ENCODE peak calls at places on chromosomes 7 and 10, in four cellular contexts. One of them, this sample, is unnamed.
A peak's percentile ranks its signal among the peaks of the same experiment; 100 is the strongest.

GRCh38 chr7:77484785-77485184 is 52.3 kb upstream of the PTPN12 start:
- DNase-seq in heart left ventricle: no peak
- DNase-seq in stomach: no peak
- DNase-seq in endothelial cell of umbilical vein: no peak
- DNase-seq in this sample: no peak

GRCh38 chr7:105346593-105347322 is 42.0 kb downstream of the SRPK2 start:
- DNase-seq in endothelial cell of umbilical vein: no peak
- DNase-seq in stomach: no peak
- DNase-seq in heart left ventricle: no peak
- DNase-seq in this sample: no peak

GRCh38 chr10:61941202-61941651 is 39.7 kb downstream of the ARID5B start:
- DNase-seq in endothelial cell of umbilical vein: no peak
- DNase-seq in stomach: no peak
- DNase-seq in heart left ventricle: no peak
- DNase-seq in this sample: no peak

GRCh38 chr7:43112088-43112940 is at the start of gene HECW1:
- DNase-seq in endothelial cell of umbilical vein: no peak
- DNase-seq in stomach: no peak
- DNase-seq in heart left ventricle: no peak
- DNase-seq in this sample: no peak

GRCh38 chr7:50509459-50509858 is 55.7 kb downstream of the DDC start:
- DNase-seq in heart left ventricle: no peak
- DNase-seq in endothelial cell of umbilical vein: no peak
- DNase-seq in stomach: no peak
- DNase-seq in this sample: no peak

GRCh38 chr7:2191026-2191425 is 41.7 kb downstream of the MAD1L1 start:
- DNase-seq in stomach: no peak
- DNase-seq in heart left ventricle: no peak
- DNase-seq in endothelial cell of umbilical vein: no peak
- DNase-seq in this sample: no peak

GRCh38 chr10:11724938-11725776 is 17.0 kb upstream of the ECHDC3 start:
- DNase-seq in stomach: no peak
- DNase-seq in heart left ventricle: no peak
- DNase-seq in endothelial cell of umbilical vein: peak; percentile 71
- DNase-seq in this sample: peak; percentile 78

GRCh38 chr10:18157909-18158308 is 17.7 kb downstream of the CACNB2 start:
- DNase-seq in stomach: no peak
- DNase-seq in heart left ventricle: no peak
- DNase-seq in endothelial cell of umbilical vein: no peak
- DNase-seq in this sample: no peak

GRCh38 chr10:84288151-84288550 is 40.2 kb upstream of the CCSER2 start:
- DNase-seq in stomach: no peak
- DNase-seq in heart left ventricle: no peak
- DNase-seq in endothelial cell of umbilical vein: no peak
- DNase-seq in this sample: no peak

GRCh38 chr7:107268593-107268992 is 99.8 kb downstream of the HBP1 start:
- DNase-seq in endothelial cell of umbilical vein: no peak
- DNase-seq in stomach: no peak
- DNase-seq in heart left ventricle: no peak
- DNase-seq in this sample: no peak

GRCh38 chr7:85186521-85187241 is at the start of gene SEMA3D:
- DNase-seq in heart left ventricle: peak; percentile 79
- DNase-seq in stomach: peak; percentile 78
- DNase-seq in endothelial cell of umbilical vein: peak; percentile 87
- DNase-seq in this sample: peak; percentile 42

GRCh38 chr7:2011266-2012043 is 221.3 kb downstream of the MAD1L1 start:
- DNase-seq in stomach: no peak
- DNase-seq in endothelial cell of umbilical vein: no peak
- DNase-seq in heart left ventricle: peak; percentile 58
- DNase-seq in this sample: no peak

GRCh38 chr10:68221196-68221595 is 10.7 kb downstream of the ATOH7 start:
- DNase-seq in endothelial cell of umbilical vein: no peak
- DNase-seq in heart left ventricle: no peak
- DNase-seq in stomach: no peak
- DNase-seq in this sample: no peak

GRCh38 chr7:131941291-131941690 is 384.9 kb upstream of the PODXL start:
- DNase-seq in endothelial cell of umbilical vein: no peak
- DNase-seq in stomach: no peak
- DNase-seq in heart left ventricle: no peak
- DNase-seq in this sample: no peak

GRCh38 chr10:112274831-112275230 is 8.4 kb upstream of the TECTB start:
- DNase-seq in endothelial cell of umbilical vein: no peak
- DNase-seq in heart left ventricle: no peak
- DNase-seq in stomach: no peak
- DNase-seq in this sample: no peak

GRCh38 chr10:112275512-112276245 is 7.5 kb upstream of the TECTB start:
- DNase-seq in heart left ventricle: no peak
- DNase-seq in stomach: no peak
- DNase-seq in endothelial cell of umbilical vein: no peak
- DNase-seq in this sample: no peak

GRCh38 chr10:112269266-112269665 is 13.9 kb upstream of the TECTB start:
- DNase-seq in endothelial cell of umbilical vein: no peak
- DNase-seq in heart left ventricle: no peak
- DNase-seq in stomach: no peak
- DNase-seq in this sample: no peak

DNA sequence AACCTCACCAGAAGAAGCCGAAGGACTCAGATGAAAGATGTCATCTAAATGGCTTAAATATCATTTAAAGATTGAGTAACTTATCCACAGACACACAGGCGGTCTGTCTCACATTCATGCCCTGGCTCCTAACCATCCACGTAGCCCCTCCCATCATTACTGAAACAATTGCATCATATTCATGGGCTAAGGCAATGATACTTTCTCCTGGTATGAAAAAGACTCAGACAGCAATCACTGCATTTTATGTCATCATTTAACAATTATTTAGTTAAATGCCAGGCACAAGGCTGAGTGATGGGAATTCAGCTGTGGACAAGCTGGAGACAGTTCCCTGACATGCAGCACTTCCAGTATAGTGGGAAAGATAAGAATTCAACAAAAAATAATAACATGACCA is 11.2 kb upstream of the TECTB start:
- DNase-seq in stomach: no peak
- DNase-seq in endothelial cell of umbilical vein: no peak
- DNase-seq in heart left ventricle: no peak
- DNase-seq in this sample: no peak
- TF ChIP-seq POLR2A in stomach: no peak
- TF ChIP-seq POLR2A in endothelial cell of umbilical vein: no peak
- TF ChIP-seq POLR2A in heart left ventricle: no peak
- TF ChIP-seq POLR2A in this sample: no peak

GRCh38 chr7:7817748-7818147 is 99.3 kb upstream of the RPA3 start:
- DNase-seq in endothelial cell of umbilical vein: no peak
- DNase-seq in stomach: no peak
- DNase-seq in heart left ventricle: no peak
- DNase-seq in this sample: no peak

GRCh38 chr7:7819442-7820247 is 101.2 kb upstream of the RPA3 start:
- DNase-seq in stomach: no peak
- DNase-seq in endothelial cell of umbilical vein: no peak
- DNase-seq in heart left ventricle: no peak
- DNase-seq in this sample: no peak

GRCh38 chr7:7816816-7817536 is 98.6 kb upstream of the RPA3 start:
- DNase-seq in endothelial cell of umbilical vein: no peak
- DNase-seq in heart left ventricle: no peak
- DNase-seq in stomach: no peak
- DNase-seq in this sample: no peak

GRCh38 chr7:7815395-7815794 is 97.0 kb upstream of the RPA3 start:
- DNase-seq in stomach: no peak
- DNase-seq in endothelial cell of umbilical vein: no peak
- DNase-seq in heart left ventricle: no peak
- DNase-seq in this sample: no peak

DNA sequence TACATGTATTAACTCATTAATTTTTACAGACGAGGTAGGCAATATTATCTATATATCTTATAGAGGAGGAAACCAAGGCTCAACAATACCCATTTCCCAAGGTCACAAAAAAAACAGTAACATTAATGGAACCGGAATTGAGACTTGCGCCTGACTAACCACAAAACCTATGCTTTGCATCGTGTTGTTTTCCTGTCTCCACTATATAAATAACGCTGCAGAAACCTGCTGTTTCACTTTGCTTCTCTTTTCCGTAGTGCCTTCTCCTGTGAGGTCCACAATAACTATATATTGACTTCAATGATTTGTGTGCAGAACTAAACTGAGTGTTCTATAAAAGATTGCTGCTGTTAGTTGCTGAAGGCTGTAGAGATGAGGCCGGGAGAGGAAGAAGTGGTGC is 97.7 kb upstream of the RPA3 start:
- DNase-seq in stomach: no peak
- DNase-seq in heart left ventricle: no peak
- DNase-seq in endothelial cell of umbilical vein: no peak
- DNase-seq in this sample: no peak
- TF ChIP-seq POLR2A in stomach: no peak
- TF ChIP-seq POLR2A in heart left ventricle: no peak
- TF ChIP-seq POLR2A in endothelial cell of umbilical vein: no peak
- TF ChIP-seq POLR2A in this sample: no peak

GRCh38 chr10:60446855-60447254 is 57.2 kb upstream of the ANK3 start:
- DNase-seq in endothelial cell of umbilical vein: peak; percentile 23
- DNase-seq in stomach: no peak
- DNase-seq in heart left ventricle: no peak
- DNase-seq in this sample: no peak

GRCh38 chr10:60448246-60448645 is 58.6 kb upstream of the ANK3 start:
- DNase-seq in endothelial cell of umbilical vein: no peak
- DNase-seq in heart left ventricle: no peak
- DNase-seq in stomach: no peak
- DNase-seq in this sample: no peak

GRCh38 chr10:60441515-60441914 is 51.8 kb upstream of the ANK3 start:
- DNase-seq in heart left ventricle: no peak
- DNase-seq in stomach: no peak
- DNase-seq in endothelial cell of umbilical vein: peak; percentile 32
- DNase-seq in this sample: no peak

GRCh38 chr10:60446070-60446833 is 56.6 kb upstream of the ANK3 start:
- DNase-seq in endothelial cell of umbilical vein: no peak
- DNase-seq in heart left ventricle: no peak
- DNase-seq in stomach: no peak
- DNase-seq in this sample: no peak

GRCh38 chr10:60444494-60445064 is 54.9 kb upstream of the ANK3 start:
- DNase-seq in endothelial cell of umbilical vein: peak; percentile 45
- DNase-seq in stomach: no peak
- DNase-seq in heart left ventricle: no peak
- DNase-seq in this sample: peak; percentile 11
- TF ChIP-seq POLR2A in endothelial cell of umbilical vein: no peak
- TF ChIP-seq POLR2A in stomach: no peak
- TF ChIP-seq POLR2A in heart left ventricle: no peak
- TF ChIP-seq POLR2A in this sample: no peak

GRCh38 chr10:29621161-29621560 is 13.6 kb downstream of the SVIL start:
- DNase-seq in stomach: no peak
- DNase-seq in heart left ventricle: no peak
- DNase-seq in endothelial cell of umbilical vein: no peak
- DNase-seq in this sample: no peak
- TF ChIP-seq POLR2A in stomach: no peak
- TF ChIP-seq POLR2A in heart left ventricle: no peak
- TF ChIP-seq POLR2A in endothelial cell of umbilical vein: no peak
- TF ChIP-seq POLR2A in this sample: no peak

DNA sequence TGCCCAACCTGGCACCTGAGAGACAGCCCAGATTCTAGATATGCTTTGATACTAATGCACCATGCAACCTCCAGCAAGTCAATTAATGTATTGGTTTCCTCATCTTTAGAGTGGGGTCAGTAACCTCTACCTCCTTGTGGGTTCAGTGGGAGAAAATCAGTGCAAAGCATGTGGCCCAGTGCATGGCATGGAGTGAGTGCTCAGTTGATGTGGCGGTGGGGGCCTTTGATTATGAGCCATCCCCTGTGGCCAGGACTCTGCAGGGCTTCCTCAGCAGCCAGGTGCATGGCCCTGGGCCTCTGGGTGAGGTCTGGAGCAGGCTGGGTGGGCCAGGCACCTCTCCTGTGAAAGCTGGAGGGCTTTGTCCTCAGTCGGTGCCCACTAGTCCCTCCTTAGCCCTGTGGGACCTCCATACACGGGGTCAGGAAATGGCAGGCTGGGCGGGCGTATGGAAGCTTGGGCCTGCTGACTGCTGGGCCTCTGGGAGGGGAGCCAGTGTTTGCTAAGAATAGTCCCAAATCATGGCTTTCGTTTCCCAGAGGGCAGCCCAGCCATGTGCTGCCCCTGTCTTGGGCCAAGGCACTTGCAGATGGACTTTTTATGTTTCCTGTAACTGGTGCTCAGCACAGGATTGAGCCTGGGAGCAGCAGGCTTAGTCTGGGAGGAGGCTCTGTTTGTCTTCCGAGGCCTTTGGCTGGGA is 3.4 kb downstream of the PALD1 start:
- DNase-seq in stomach: no peak
- DNase-seq in heart left ventricle: no peak
- DNase-seq in endothelial cell of umbilical vein: peak; percentile 49
- DNase-seq in this sample: no peak
- TF ChIP-seq POLR2A in stomach: no peak
- TF ChIP-seq POLR2A in heart left ventricle: no peak
- TF ChIP-seq POLR2A in endothelial cell of umbilical vein: no peak
- TF ChIP-seq POLR2A in this sample: no peak

DNA sequence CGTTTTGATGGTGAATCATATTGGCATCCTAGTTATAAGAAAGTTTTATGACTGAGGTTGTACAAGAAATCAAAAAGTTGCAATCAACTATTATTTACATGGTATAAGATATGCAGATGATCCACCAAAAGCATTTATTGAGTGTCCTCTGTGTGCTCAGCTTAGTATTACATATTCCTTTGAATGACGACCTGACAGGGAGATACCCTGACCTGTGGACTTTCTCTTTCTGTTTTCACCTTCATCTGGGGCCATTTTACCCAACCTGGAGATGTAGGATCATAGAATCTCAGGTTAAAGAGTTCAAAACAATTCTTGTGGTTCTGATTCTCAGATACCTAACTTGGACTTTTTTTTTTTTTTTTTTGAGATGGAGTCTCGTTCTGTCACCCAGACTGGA is 269.1 kb upstream of the SORCS1 start:
- DNase-seq in endothelial cell of umbilical vein: no peak
- DNase-seq in stomach: no peak
- DNase-seq in heart left ventricle: no peak
- DNase-seq in this sample: no peak
- TF ChIP-seq POLR2A in endothelial cell of umbilical vein: no peak
- TF ChIP-seq POLR2A in stomach: no peak
- TF ChIP-seq POLR2A in heart left ventricle: no peak
- TF ChIP-seq POLR2A in this sample: no peak

This sample was measured in erythroblast.